ENCODE peak calls at places on chromosomes 1 and 21, in ten cellular contexts. I is RWPE1, P is brain microvascular endothelial cell, S is AG09319, M is HCT116, F is pancreas, O is colonic mucosa, E is Calu3, X is HFF-Myc, W is progenitor cell of endocrine pancreas. B is an unnamed sample.

GRCh38 chr1:221089273-221089672 is 210.0 kb downstream of the HLX start:
- DNase-seq in I (no peak), P (no peak), S (no peak), M (no peak), F (no peak), O (no peak), E (no peak), X (no peak), W (no peak), B (no peak)

GRCh38 chr1:205351984-205352713 is 4.6 kb downstream of the KLHDC8A start:
- DNase-seq in I (peak; percentile 51), P (no peak), S (no peak), M (no peak), F (no peak), O (peak; percentile 75), E (no peak), X (no peak), W (no peak), B (no peak)

GRCh38 chr1:166884040-166884642 is 8.1 kb upstream of the TADA1 start:
- DNase-seq in I (no peak), P (peak; percentile 24), S (no peak), M (no peak), F (peak; percentile 20), O (peak; percentile 58), E (peak; percentile 72), X (no peak), W (peak; percentile 50), B (no peak)

GRCh38 chr1:229874609-229875008 is 192.4 kb upstream of the GALNT2 start:
- DNase-seq in I (no peak), P (no peak), S (no peak), M (no peak), F (no peak), O (no peak), E (no peak), X (no peak), W (no peak), B (no peak)

GRCh38 chr1:197521118-197521739 is 253.2 kb downstream of the CRB1 start:
- DNase-seq in I (peak; percentile 71), P (peak; percentile 34), S (no peak), M (peak; percentile 16), F (no peak), O (peak; percentile 21), E (peak; percentile 51), X (peak; percentile 6), W (peak; percentile 10), B (no peak)

GRCh38 chr1:192126030-192126619 is 32.1 kb upstream of the RGS18 start:
- DNase-seq in I (no peak), P (no peak), S (no peak), M (no peak), F (no peak), O (no peak), E (no peak), X (no peak), W (no peak), B (no peak)

GRCh38 chr1:224497714-224498573 is 63.3 kb upstream of the WDR26 start:
- DNase-seq in I (peak; percentile 90), P (peak; percentile 89), S (no peak), M (no peak), F (peak; percentile 32), O (no peak), E (peak; percentile 60), X (no peak), W (no peak), B (peak; percentile 61)

GRCh38 chr1:15326691-15327530 is 79.9 kb downstream of the FHAD1 start:
- DNase-seq in I (no peak), P (no peak), S (peak; percentile 88), M (no peak), F (no peak), O (no peak), E (no peak), X (peak; percentile 81), W (no peak), B (no peak)

GRCh38 chr1:216057080-216057479 is 366.2 kb downstream of the USH2A start:
- DNase-seq in I (no peak), P (no peak), S (no peak), M (no peak), F (no peak), O (no peak), E (no peak), X (no peak), W (no peak), B (no peak)

GRCh38 chr1:77825356-77825709 is 45.9 kb downstream of the MIGA1 start:
- DNase-seq in I (peak; percentile 74), P (peak; percentile 71), S (no peak), M (peak; percentile 38), F (peak; percentile 59), O (no peak), E (peak; percentile 20), X (peak; percentile 41), W (no peak), B (no peak)

GRCh38 chr1:203217668-203218067 is 11.8 kb downstream of the CHIT1 start:
- DNase-seq in I (no peak), P (no peak), S (no peak), M (no peak), F (no peak), O (no peak), E (no peak), X (no peak), W (no peak), B (no peak)

GRCh38 chr1:203216274-203217138 is 13.0 kb downstream of the CHIT1 start:
- DNase-seq in I (peak; percentile 77), P (peak; percentile 45), S (peak; percentile 24), M (peak; percentile 60), F (no peak), O (peak; percentile 68), E (peak; percentile 73), X (peak; percentile 37), W (peak; percentile 56), B (peak; percentile 14)

GRCh38 chr1:203219171-203219570 is 10.3 kb downstream of the CHIT1 start:
- DNase-seq in I (no peak), P (no peak), S (no peak), M (no peak), F (no peak), O (no peak), E (no peak), X (no peak), W (no peak), B (no peak)

GRCh38 chr1:203215573-203215972 is 13.9 kb downstream of the CHIT1 start:
- DNase-seq in I (no peak), P (no peak), S (no peak), M (no peak), F (no peak), O (no peak), E (no peak), X (no peak), W (no peak), B (no peak)

DNA sequence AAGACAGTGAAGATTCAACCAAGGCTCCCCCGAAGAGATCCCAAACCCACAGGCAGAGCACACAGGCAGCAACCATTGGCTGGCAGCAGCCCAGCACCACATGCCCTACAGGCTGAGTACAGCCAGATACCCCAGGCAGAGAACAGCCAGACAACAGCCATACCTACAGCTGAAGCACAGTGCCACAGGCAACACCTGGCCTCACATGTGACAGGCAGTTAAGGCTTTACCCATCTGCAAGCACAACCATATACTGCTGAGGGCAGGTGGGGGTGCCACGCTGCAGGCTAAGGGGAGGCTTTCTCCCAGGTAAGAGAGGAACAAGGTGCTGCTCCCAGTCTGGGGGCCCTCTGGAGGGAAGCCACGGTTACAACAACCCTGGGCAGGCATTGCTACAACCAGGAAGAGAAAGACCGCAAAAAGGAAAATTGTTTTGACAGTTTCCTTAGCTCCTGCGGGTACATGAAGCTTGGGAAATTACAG is 12.3 kb downstream of the CHIT1 start:
- DNase-seq in I (no peak), P (no peak), S (no peak), M (no peak), F (no peak), O (no peak), E (peak; percentile 64), X (no peak), W (no peak), B (no peak)
- TF ChIP-seq CTCF in I (no peak), P (peak; percentile 40), S (no peak), M (peak; percentile 27), F (no peak), O (no peak), E (no peak), X (peak; percentile 2), W (peak; percentile 42), B (peak; percentile 35)

DNA sequence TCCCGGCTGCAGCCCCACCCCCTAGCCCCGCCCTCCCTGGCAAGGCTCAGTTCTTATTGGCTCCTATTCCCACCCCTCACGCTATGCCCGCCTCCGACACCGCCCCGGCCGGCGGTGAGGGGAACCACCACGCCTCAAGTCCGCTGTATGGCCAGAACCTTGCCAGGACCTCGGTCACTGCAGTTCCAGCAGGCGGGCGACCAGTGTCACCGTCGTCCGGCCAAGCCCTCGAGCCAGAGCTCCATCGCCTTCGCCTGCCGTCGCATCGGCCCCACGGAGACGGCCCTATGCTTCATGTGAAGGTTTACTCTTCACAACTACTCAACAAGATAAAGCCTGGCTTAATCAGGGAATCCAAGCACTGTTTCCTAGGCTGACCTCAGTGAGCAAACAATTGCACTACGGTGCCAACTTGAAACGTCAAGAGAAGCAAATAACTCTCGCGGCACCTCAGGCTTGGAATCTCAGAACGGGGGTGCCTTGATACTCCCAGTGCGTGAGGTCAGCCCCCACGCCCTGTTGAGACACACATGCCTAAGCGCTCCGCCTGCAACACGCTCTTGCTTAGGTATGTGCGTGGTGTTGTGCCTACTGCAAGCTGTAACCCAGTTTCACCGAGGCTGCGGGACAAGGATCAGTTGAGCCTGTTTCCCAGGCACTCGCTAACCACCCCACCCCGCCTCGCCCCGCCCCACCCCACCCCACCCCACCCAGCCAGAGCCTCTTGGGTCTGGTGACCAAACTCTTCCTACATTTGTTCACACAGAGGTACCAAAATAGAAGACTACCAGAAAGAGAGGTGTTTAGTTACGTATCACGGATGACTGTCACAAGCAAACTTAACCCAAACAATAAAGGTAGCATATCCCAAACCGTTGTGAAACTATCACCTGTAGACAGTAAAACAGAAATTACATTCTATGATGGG is 498 bp upstream of the DENND2C start:
- DNase-seq in I (peak; percentile 96), P (peak; percentile 86), S (peak; percentile 62), M (peak; percentile 88), F (peak; percentile 95), O (peak; percentile 98), E (peak; percentile 86), X (peak; percentile 29), W (peak; percentile 89), B (peak; percentile 42)
- TF ChIP-seq CTCF in I (no peak), P (peak; percentile 18), S (no peak), M (no peak), F (no peak), O (no peak), E (no peak), X (no peak), W (peak; percentile 19), B (no peak)

GRCh38 chr1:160942926-160943325 is 11.7 kb downstream of the ITLN2 start:
- DNase-seq in I (peak; percentile 37), P (no peak), S (no peak), M (no peak), F (no peak), O (no peak), E (peak; percentile 41), X (no peak), W (no peak), B (no peak)
- TF ChIP-seq CTCF in I (peak; percentile 67), P (no peak), S (no peak), M (peak; percentile 46), F (no peak), O (no peak), E (no peak), X (no peak), W (peak; percentile 19), B (peak; percentile 25)

GRCh38 chr1:154857441-154858215 is 12.5 kb downstream of the KCNN3 start:
- DNase-seq in I (no peak), P (no peak), S (no peak), M (no peak), F (no peak), O (no peak), E (no peak), X (no peak), W (no peak), B (no peak)
- TF ChIP-seq CTCF in I (no peak), P (no peak), S (no peak), M (no peak), F (no peak), O (no peak), E (no peak), X (no peak), W (no peak), B (no peak)

GRCh38 chr21:45800339-45801080 is 157.0 kb downstream of the PCBP3 start:
- DNase-seq in I (no peak), P (no peak), S (no peak), M (no peak), F (no peak), O (no peak), E (no peak), X (no peak), W (no peak), B (no peak)
- TF ChIP-seq CTCF in I (no peak), P (no peak), S (no peak), M (no peak), F (no peak), O (no peak), E (no peak), X (no peak), W (no peak), B (no peak)